ENCODE peak calls at places on chromosomes 3 and 15, in six cellular contexts. K is ovary, P is body of pancreas, Q is cardiac fibroblast, N is esophagus muscularis mucosa, J is stomach. R is an unnamed sample.

GRCh38 chr3:80424951-80425350 is 657.2 kb upstream of the ROBO1 start:
- DNase-seq in Q (no peak), P (no peak), J (no peak), K (no peak), N (no peak), R (no peak)

GRCh38 chr3:145692751-145693150 is 468.2 kb downstream of the PLOD2 start:
- DNase-seq in Q (no peak), K (no peak), J (no peak), N (no peak), P (no peak), R (no peak)

GRCh38 chr15:51359981-51360380 is 18.5 kb downstream of the GLDN start:
- DNase-seq in K (no peak), Q (no peak), P (no peak), J (no peak), N (no peak), R (no peak)

GRCh38 chr3:17672506-17672905 is 69.9 kb downstream of the TBC1D5 start:
- DNase-seq in P (no peak), J (no peak), K (no peak), N (no peak), Q (peak), R (no peak)

GRCh38 chr3:116000315-116000714 is 377.0 kb downstream of the GAP43 start:
- DNase-seq in K (no peak), Q (peak), J (no peak), N (no peak), P (peak), R (no peak)

GRCh38 chr3:69290006-69290405 is 95.9 kb downstream of the FRMD4B start:
- DNase-seq in J (no peak), N (no peak), K (no peak), P (no peak), Q (no peak), R (no peak)

GRCh38 chr3:37262816-37263393 is 88.5 kb upstream of the LRRFIP2 start:
- DNase-seq in K (no peak), P (no peak), N (no peak), J (no peak), Q (no peak), R (peak)

GRCh38 chr15:76448755-76449154 is 112.2 kb downstream of the ISL2 start:
- DNase-seq in Q (peak), N (no peak), P (no peak), J (no peak), K (no peak), R (no peak)

GRCh38 chr3:13359916-13360315 is 60.2 kb downstream of the NUP210 start:
- DNase-seq in J (no peak), P (no peak), Q (no peak), K (no peak), N (no peak), R (no peak)

GRCh38 chr3:38585791-38586420 is 63.6 kb downstream of the SCN5A start:
- DNase-seq in K (no peak), P (peak), Q (no peak), N (peak), J (peak), R (no peak)

GRCh38 chr15:45427085-45427484 is 48.7 kb upstream of the GATM start:
- DNase-seq in J (no peak), K (no peak), P (no peak), N (peak), Q (no peak), R (no peak)

GRCh38 chr3:184508938-184509337 is 52.6 kb upstream of the EPHB3 start:
- DNase-seq in N (no peak), Q (no peak), P (no peak), K (no peak), J (no peak), R (no peak)

GRCh38 chr3:89803711-89804110 is 696.3 kb downstream of the EPHA3 start:
- DNase-seq in P (no peak), N (no peak), Q (no peak), J (no peak), K (no peak), R (no peak)

GRCh38 chr3:134092231-134092701 is 62.5 kb upstream of the SLCO2A1 start:
- DNase-seq in Q (peak), J (no peak), K (no peak), N (no peak), P (no peak), R (no peak)

GRCh38 chr15:89958107-89958805 is 42.9 kb upstream of the ZNF710 start:
- DNase-seq in P (peak), Q (no peak), J (peak), K (peak), N (no peak), R (peak)

GRCh38 chr3:52057806-52058099 is 1.4 kb upstream of the DUSP7 start:
- DNase-seq in N (no peak), P (no peak), J (no peak), K (no peak), Q (no peak), R (no peak)

GRCh38 chr15:100235030-100235617 is 106.7 kb downstream of the ADAMTS17 start:
- DNase-seq in P (no peak), J (no peak), K (peak), N (no peak), Q (no peak), R (no peak)

GRCh38 chr3:138640537-138640936 is 32.0 kb downstream of the FAIM start:
- DNase-seq in J (no peak), Q (no peak), P (no peak), N (no peak), K (no peak), R (no peak)

GRCh38 chr3:33954956-33955355 is 156.5 kb downstream of the PDCD6IP start:
- DNase-seq in P (no peak), K (no peak), Q (peak), N (peak), J (no peak), R (no peak)

GRCh38 chr15:88476635-88477038 is 9.1 kb downstream of the MRPS11 start:
- DNase-seq in J (peak), N (no peak), Q (peak), P (peak), K (peak), R (peak)

GRCh38 chr3:194804796-194805195 is 119.1 kb downstream of the FAM43A start:
- DNase-seq in J (no peak), Q (no peak), N (no peak), P (no peak), K (no peak), R (no peak)

GRCh38 chr3:136678981-136679380 is 73.2 kb downstream of the STAG1 start:
- DNase-seq in P (no peak), N (no peak), Q (peak), J (no peak), K (no peak), R (no peak)

GRCh38 chr3:105615814-105616213 is 249.1 kb downstream of the ALCAM start:
- DNase-seq in J (no peak), N (no peak), P (no peak), Q (no peak), K (no peak), R (no peak)

GRCh38 chr3:149501524-149501923 is 27.0 kb downstream of the TM4SF4 start:
- DNase-seq in Q (peak), N (no peak), K (no peak), P (no peak), J (no peak), R (no peak)

GRCh38 chr15:39578851-39579486 is 1.9 kb upstream of the THBS1 start:
- DNase-seq in J (no peak), Q (peak), P (no peak), N (peak), K (no peak), R (no peak)

GRCh38 chr15:51403072-51403878 is 61.8 kb downstream of the GLDN start:
- DNase-seq in Q (peak), J (no peak), K (no peak), N (peak), P (peak), R (no peak)

GRCh38 chr15:101128191-101128590 is 123.7 kb downstream of the CHSY1 start:
- DNase-seq in P (peak), N (no peak), J (no peak), K (no peak), Q (peak), R (no peak)

GRCh38 chr15:31149987-31150386 is 48.5 kb upstream of the TRPM1 start:
- DNase-seq in J (no peak), P (no peak), N (no peak), Q (no peak), K (no peak), R (no peak)

GRCh38 chr15:89095556-89095955 is 7.3 kb downstream of the ABHD2 start:
- DNase-seq in J (no peak), Q (no peak), P (no peak), K (no peak), N (no peak), R (no peak)

GRCh38 chr3:166110102-166110501 is 272.9 kb upstream of the BCHE start:
- DNase-seq in N (no peak), K (no peak), J (no peak), P (no peak), Q (no peak), R (no peak)

GRCh38 chr15:47466357-47466756 is 250.9 kb upstream of the SEMA6D start:
- DNase-seq in P (no peak), N (no peak), J (no peak), Q (peak), K (no peak), R (peak)

GRCh38 chr3:124731760-124732159 is 1.5 kb downstream of the UMPS start:
- DNase-seq in N (no peak), P (no peak), K (no peak), J (no peak), Q (no peak), R (no peak)

GRCh38 chr15:38401716-38402115 is 52.2 kb upstream of the FAM98B start:
- DNase-seq in Q (no peak), N (no peak), J (no peak), K (no peak), P (no peak), R (no peak)

GRCh38 chr3:125191256-125191655 is 21.3 kb downstream of the SLC12A8 start:
- DNase-seq in Q (peak), J (no peak), N (no peak), P (no peak), K (no peak), R (no peak)

GRCh38 chr15:39079296-39079834 is 501.5 kb upstream of the THBS1 start:
- DNase-seq in K (no peak), N (no peak), Q (peak), J (no peak), P (no peak), R (no peak)

GRCh38 chr15:58738051-58738707 is 11.3 kb downstream of the ADAM10 start:
- DNase-seq in K (no peak), Q (peak), J (no peak), N (no peak), P (no peak), R (no peak)

DNA sequence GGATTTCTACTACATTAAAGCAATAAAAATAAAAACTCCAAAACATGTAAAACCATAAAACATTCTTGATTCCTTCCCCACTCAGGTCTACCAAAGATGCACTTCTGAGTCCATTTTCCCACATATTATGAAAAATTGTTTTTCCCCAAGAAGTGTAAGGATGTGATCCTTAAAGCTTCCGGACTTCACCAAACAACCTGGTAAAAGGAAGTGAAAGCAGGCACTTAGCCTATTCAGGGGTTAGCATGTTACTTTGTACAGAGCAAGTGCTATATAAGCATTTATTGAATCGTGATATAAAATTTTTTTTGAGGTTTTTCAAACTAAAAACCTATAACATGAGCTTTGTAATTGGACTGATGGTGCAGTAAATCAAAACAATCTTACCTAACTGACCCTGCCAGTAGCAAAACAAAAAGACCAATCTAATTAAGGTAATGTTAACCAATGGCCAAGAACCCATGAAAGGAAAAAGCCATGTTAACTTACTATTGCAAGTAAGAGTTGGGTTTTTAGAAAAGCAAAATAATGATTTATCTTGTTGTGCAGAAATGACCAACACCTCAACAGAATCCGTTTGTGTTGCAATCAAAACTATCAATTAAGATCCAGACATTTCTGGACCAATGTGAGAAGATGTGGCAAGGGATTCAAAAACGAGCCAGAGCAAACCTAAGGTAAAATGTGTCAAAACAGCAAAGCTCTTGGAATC is 1.8 kb downstream of the SETD2 start:
- DNase-seq in Q (no peak), N (no peak), J (no peak), K (no peak), P (no peak), R (no peak)
- H3K4me3 ChIP-seq in Q (peak), N (peak), J (peak), K (peak), P (peak), R (peak)

GRCh38 chr15:36156855-36157521 is 422.4 kb upstream of the CDIN1 start:
- DNase-seq in Q (peak), N (no peak), K (no peak), J (no peak), P (peak), R (no peak)

GRCh38 chr15:36161108-36161507 is 418.3 kb upstream of the CDIN1 start:
- DNase-seq in P (no peak), Q (no peak), K (no peak), N (no peak), J (no peak), R (no peak)

GRCh38 chr15:36161781-36162212 is 417.6 kb upstream of the CDIN1 start:
- DNase-seq in N (no peak), K (no peak), Q (peak), J (no peak), P (peak), R (no peak)
- TF ChIP-seq CTCF in N (no peak), K (no peak), Q (no peak), J (no peak), P (no peak), R (no peak)

GRCh38 chr3:50314816-50315215 is 7.7 kb downstream of the HYAL2 start:
- DNase-seq in Q (no peak), N (no peak), P (no peak), J (no peak), K (no peak), R (no peak)
- H3K4me3 ChIP-seq in Q (no peak), N (no peak), P (no peak), J (no peak), K (no peak), R (no peak)

DNA sequence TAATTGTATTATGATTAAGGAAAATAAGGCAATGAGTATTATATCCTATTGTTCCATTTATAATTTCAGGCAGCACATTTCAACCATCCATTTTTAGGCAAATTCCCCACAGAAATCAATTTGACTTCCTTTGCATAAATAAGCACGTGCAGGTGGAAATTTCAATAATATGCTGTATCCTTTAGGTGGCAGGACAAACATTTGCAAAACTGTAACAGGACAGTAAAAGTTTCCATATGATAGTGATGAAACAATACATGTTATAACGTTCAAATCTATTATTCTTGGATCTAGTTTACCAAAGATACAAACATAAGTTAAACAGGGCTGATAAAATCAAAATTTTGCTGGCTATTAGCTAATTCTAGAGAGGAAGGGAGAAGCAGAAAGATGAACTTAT is 8.5 kb downstream of the UACA start:
- DNase-seq in J (no peak), P (no peak), Q (no peak), K (no peak), N (no peak), R (no peak)
- TF ChIP-seq CTCF in J (no peak), P (no peak), Q (no peak), K (no peak), N (no peak), R (peak)

GRCh38 chr3:151584603-151585002 is 123.7 kb upstream of the IGSF10 start:
- DNase-seq in J (no peak), N (no peak), K (no peak), P (no peak), Q (no peak), R (no peak)

GRCh38 chr3:151579571-151580270 is 118.9 kb upstream of the IGSF10 start:
- DNase-seq in P (peak), J (no peak), N (no peak), Q (peak), K (no peak), R (no peak)

GRCh38 chr3:151580592-151580991 is 119.7 kb upstream of the IGSF10 start:
- DNase-seq in Q (peak), P (no peak), N (no peak), J (no peak), K (no peak), R (no peak)

GRCh38 chr3:151578495-151578894 is 117.6 kb upstream of the IGSF10 start:
- DNase-seq in P (no peak), J (no peak), K (no peak), Q (no peak), N (no peak), R (no peak)

DNA sequence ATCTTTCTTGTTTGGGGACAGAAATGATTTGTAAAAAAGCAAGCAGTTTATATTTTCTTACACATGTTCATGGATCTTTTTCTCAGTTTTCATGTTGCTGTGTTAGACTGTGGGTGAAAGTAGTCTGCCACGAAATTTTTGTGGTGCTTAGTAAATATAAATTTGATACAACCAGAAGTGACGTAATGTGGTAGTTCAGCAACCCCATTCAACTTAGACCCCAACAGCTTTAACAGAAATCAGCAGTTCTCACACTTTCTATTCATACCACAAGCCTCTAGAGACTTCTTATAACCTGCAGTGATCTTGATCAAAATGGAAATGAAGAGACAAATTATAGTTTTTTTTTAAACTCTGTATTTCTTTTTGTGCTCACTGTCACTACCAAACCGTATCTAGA is 120.2 kb upstream of the IGSF10 start:
- DNase-seq in Q (no peak), J (no peak), K (no peak), P (no peak), N (no peak), R (no peak)
- H3K4me3 ChIP-seq in Q (no peak), J (no peak), K (no peak), P (no peak), N (no peak), R (no peak)

GRCh38 chr3:108153451-108153981 is 62.7 kb upstream of the CD47 start:
- DNase-seq in K (no peak), P (peak), N (no peak), Q (peak), J (peak), R (peak)
- TF ChIP-seq CTCF in K (no peak), P (peak), N (no peak), Q (peak), J (no peak), R (peak)

GRCh38 chr3:95343228-95343627 is 1280.4 kb downstream of the NSUN3 start:
- DNase-seq in Q (no peak), N (no peak), P (no peak), K (no peak), J (no peak), R (peak)
- H3K4me3 ChIP-seq in Q (no peak), N (no peak), P (no peak), K (no peak), J (no peak), R (no peak)

GRCh38 chr3:19171794-19172193 is 23.5 kb downstream of the KCNH8 start:
- DNase-seq in Q (no peak), J (no peak), K (no peak), P (no peak), N (no peak), R (no peak)

GRCh38 chr3:19173945-19174344 is 25.6 kb downstream of the KCNH8 start:
- DNase-seq in K (no peak), P (no peak), J (no peak), N (no peak), Q (no peak), R (no peak)
- TF ChIP-seq CTCF in K (no peak), P (no peak), J (no peak), N (no peak), Q (no peak), R (no peak)